ENCODE peak calls at places on chromosomes 12 and 14, in ten cellular contexts. C is right cardiac atrium; D is colonic mucosa; R is sigmoid colon; N is uterus; H is body of pancreas; U is CD4-positive, alpha-beta memory T cell; P is thoracic aorta; O is A549; G is pancreas. L is an unnamed sample. For H3K9me3, the result is how much of the 10 kb centered on the place peaks cover.

GRCh38 chr12:93960521-93960920 is 187.9 kb upstream of the PLXNC1 start:
- DNase-seq in C (no peak), D (no peak), R (no peak), N (no peak), H (no peak), U (no peak), P (no peak), O (no peak), G (no peak), L (no peak)

GRCh38 chr12:45268672-45269406 is 52.9 kb downstream of the ANO6 start:
- DNase-seq in C (peak), D (peak), R (peak), N (peak), H (peak), U (no peak), P (peak), O (peak), G (peak), L (peak)

GRCh38 chr12:112167728-112168525 is 42.6 kb downstream of the TRAFD1 start:
- DNase-seq in C (no peak), D (no peak), R (peak), N (no peak), H (no peak), U (no peak), P (no peak), O (no peak), G (peak), L (no peak)

GRCh38 chr12:127231366-127231765 is 1035.6 kb upstream of the TMEM132C start:
- DNase-seq in C (no peak), D (no peak), R (no peak), N (no peak), H (no peak), U (no peak), P (no peak), O (no peak), G (no peak), L (no peak)

GRCh38 chr12:639566-639965 is 23.7 kb downstream of the NINJ2 start:
- DNase-seq in C (no peak), D (no peak), R (no peak), N (no peak), H (no peak), U (no peak), P (no peak), O (no peak), G (no peak), L (no peak)

GRCh38 chr12:88418856-88419497 is 161.3 kb downstream of the KITLG start:
- DNase-seq in C (no peak), D (no peak), R (no peak), N (no peak), H (no peak), U (no peak), P (no peak), O (no peak), G (no peak), L (no peak)

GRCh38 chr14:80213602-80214001 is 2.3 kb upstream of the DIO2 start:
- DNase-seq in C (no peak), D (peak), R (no peak), N (no peak), H (peak), U (no peak), P (no peak), O (peak), G (no peak), L (no peak)

GRCh38 chr12:116979109-116979508 is 68.4 kb downstream of the FBXW8 start:
- DNase-seq in C (no peak), D (no peak), R (no peak), N (no peak), H (no peak), U (no peak), P (no peak), O (no peak), G (no peak), L (no peak)

DNA sequence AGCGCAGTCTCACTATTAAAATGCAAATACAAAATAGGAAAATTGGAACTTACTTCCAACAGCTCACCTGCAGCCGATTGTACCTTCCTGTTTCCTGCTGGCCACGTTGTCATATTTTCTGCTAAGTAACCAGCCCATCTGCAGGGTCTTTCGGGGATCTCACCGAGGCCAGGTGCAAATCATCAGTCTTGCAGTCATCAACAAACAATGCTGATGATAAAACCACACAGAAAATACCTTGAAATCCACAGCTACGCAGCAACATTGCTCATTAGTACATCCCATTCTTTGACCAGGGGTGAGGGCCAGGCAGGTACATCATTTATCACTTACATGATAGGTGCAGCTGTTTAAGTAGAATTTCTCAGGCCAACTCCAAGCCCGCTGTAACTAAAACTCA is 406.9 kb downstream of the TMEM121 start:
- DNase-seq in C (no peak), D (no peak), R (no peak), N (no peak), H (no peak), U (no peak), P (no peak), O (no peak), G (no peak), L (no peak)
- H3K9me3 ChIP-seq in C (under half), D (under half), R (under half), N (under half), H (under half), U (under half), P (under half), O (under half), G (under half), L (under half)

DNA sequence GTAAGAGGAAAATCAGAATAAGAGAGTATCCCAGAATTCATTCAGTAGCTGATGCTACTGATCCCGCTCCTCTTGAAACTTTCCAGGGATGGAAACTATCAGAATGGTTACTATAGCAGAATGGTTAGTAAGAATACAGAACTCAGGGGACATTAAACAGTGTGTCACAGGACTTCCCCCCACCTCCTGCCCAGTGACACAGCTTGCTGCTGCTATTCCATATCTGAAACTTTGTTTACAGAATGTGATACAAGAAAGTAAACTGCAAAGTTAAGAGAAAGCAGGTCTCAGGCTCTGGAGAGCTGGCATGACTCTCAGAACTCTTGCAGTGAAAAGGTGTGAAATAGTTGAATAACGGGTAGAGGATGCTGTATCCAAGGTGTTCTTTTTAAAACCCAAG is 3.4 kb downstream of the SPX start:
- DNase-seq in C (no peak), D (no peak), R (no peak), N (no peak), H (peak), U (no peak), P (no peak), O (no peak), G (no peak), L (no peak)
- H3K27ac ChIP-seq in C (peak), D (no peak), R (peak), N (no peak), H (peak), U (no peak), P (no peak), O (no peak), G (peak), L (no peak)

GRCh38 chr12:34352098-34352497 is 329.8 kb downstream of the ALG10 start:
- DNase-seq in C (no peak), D (no peak), R (no peak), N (no peak), H (no peak), U (no peak), P (no peak), O (no peak), G (no peak), L (no peak)
- H3K9me3 ChIP-seq in C (under half), D (under half), R (under half), N (under half), H (under half), U (under half), P (under half), O (under half), G (under half), L (under half)

DNA sequence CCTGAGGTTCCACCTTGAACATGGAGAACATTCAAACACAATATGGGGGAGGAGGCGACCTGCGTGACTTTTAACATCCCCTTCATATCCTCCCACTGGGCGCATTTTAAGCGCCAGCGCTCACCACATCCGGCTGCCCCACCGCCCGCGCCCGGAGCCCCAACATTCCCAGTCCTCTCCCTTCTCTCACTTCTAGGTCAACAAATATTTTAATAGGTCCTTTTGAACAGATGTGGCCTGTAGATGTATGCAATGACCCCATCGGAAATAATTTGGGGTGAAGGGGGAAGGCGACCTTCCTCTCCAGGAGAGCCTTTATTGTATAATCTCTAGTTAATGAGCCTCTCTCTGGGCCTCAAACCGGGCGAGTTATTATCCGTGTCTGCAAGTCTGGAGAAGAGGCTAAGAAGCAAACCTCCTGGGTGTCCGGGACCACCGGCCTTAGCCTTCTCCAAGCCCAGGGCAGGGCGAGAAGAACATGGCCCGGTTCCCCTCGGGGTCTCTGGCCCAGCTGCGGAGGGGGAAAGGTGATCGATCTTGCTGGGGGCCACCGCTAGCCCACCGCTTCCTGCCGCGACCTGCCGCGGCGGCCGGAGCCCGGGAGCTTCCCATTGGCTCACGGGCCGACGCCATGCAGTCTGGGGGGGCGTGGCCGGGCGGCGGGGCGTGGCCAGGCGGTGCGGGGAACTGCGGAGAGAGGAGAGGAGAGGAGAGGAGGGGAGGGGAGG is 83.2 kb upstream of the HMGA2 start:
- DNase-seq in C (peak), D (peak), R (peak), N (peak), H (peak), U (peak), P (no peak), O (peak), G (peak), L (no peak)
- H3K27ac ChIP-seq in C (no peak), D (no peak), R (no peak), N (no peak), H (no peak), U (no peak), P (no peak), O (peak), G (no peak), L (no peak)

DNA sequence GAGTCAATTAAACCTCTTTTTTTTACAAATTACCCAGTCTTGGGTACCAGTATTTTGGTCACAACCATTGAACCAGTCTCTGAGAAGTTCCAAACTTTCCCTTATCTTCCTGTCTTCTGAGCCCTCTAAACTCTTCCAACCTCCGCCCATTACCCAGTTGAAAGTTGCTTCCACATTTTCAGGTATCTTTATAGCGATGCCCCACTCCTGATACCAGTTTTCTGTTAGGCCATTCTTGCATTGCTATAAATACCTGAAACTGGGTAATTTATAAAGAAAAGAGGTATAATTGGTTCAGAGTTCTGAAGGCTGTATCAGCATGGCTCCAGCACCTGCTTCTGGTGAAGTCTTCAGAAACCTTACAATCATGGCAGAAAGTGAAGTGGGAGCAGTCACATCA is 31.7 kb downstream of the TTC5 start:
- DNase-seq in C (no peak), D (no peak), R (no peak), N (no peak), H (no peak), U (no peak), P (no peak), O (no peak), G (no peak), L (no peak)
- H3K9me3 ChIP-seq in C (under half), D (under half), R (under half), N (under half), H (under half), U (under half), P (under half), O (under half), G (under half), L (under half)

DNA sequence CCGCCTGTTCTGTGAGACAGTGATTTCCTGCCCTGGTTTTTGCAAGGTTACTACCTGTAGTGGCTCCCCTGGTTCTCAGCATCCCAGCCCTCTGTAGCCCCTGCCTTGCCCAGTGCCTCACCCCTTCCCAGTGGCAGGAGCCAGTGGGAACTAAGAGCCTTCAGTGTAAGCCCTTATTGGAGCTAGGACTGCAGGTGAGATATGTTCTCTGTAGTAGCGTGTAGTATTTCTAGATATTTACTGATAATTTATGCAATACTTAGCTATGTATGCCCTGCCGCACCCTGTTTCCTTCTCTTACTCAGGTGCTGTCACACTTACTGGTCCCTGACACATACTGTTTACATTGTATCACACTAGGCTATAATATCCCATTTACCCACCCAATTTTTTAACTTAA is 3.6 kb downstream of the BMAL2 start:
- DNase-seq in C (no peak), D (no peak), R (no peak), N (no peak), H (no peak), U (no peak), P (no peak), O (no peak), G (no peak), L (no peak)
- H3K27ac ChIP-seq in C (no peak), D (no peak), R (no peak), N (no peak), H (no peak), U (no peak), P (no peak), O (no peak), G (no peak), L (no peak)

GRCh38 chr14:97624985-97625384 is 827.8 kb downstream of the VRK1 start:
- DNase-seq in C (no peak), D (no peak), R (no peak), N (no peak), H (no peak), U (no peak), P (no peak), O (no peak), G (no peak), L (no peak)
- H3K9me3 ChIP-seq in C (under half), D (under half), R (under half), N (under half), H (under half), U (under half), P (under half), O (under half), G (under half), L (under half)

GRCh38 chr12:52244615-52244994 is 11.6 kb downstream of the KRT7 start:
- DNase-seq in C (no peak), D (no peak), R (peak), N (no peak), H (peak), U (no peak), P (no peak), O (peak), G (no peak), L (no peak)

GRCh38 chr12:52242442-52243263 is 9.6 kb downstream of the KRT7 start:
- DNase-seq in C (no peak), D (no peak), R (peak), N (no peak), H (no peak), U (no peak), P (no peak), O (peak), G (peak), L (no peak)

GRCh38 chr12:52241205-52241842 is 8.3 kb downstream of the KRT7 start:
- DNase-seq in C (no peak), D (no peak), R (peak), N (no peak), H (no peak), U (no peak), P (no peak), O (peak), G (peak), L (no peak)

GRCh38 chr12:52243774-52244614 is 11.0 kb downstream of the KRT7 start:
- DNase-seq in C (peak), D (peak), R (peak), N (peak), H (peak), U (peak), P (peak), O (peak), G (peak), L (peak)

DNA sequence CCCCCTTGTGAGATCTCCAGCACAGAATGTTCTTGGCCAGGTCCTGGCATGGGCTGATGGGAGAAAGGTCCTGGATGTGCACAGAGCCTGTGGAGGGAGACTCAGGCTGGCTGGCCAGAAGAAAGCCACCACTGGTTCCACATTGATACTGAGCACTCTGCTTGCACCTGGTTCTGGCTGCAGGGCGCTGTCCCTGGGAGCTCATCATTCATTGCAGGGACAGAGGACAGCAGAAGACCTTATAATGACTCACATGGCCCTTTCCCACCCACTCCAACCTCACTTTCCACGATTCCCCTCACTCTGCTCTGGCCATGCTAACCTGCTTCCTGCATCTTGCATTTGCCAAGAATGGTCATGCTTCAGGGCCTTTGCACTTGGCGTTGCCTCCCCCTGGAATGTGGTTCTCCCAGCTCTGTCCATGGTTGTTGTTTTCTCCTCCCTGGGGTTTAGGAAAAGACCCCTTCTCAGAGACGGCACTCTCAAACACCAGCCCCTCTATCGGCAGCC is 10.3 kb downstream of the KRT7 start:
- DNase-seq in C (no peak), D (no peak), R (peak), N (no peak), H (peak), U (no peak), P (no peak), O (peak), G (peak), L (no peak)
- H3K27ac ChIP-seq in C (no peak), D (no peak), R (peak), N (peak), H (peak), U (peak), P (peak), O (peak), G (peak), L (no peak)

GRCh38 chr12:70663838-70664237 is 26.6 kb upstream of the PTPRB start:
- DNase-seq in C (no peak), D (no peak), R (no peak), N (no peak), H (no peak), U (no peak), P (no peak), O (no peak), G (no peak), L (no peak)

GRCh38 chr12:70670948-70671347 is 33.7 kb upstream of the PTPRB start:
- DNase-seq in C (no peak), D (no peak), R (no peak), N (no peak), H (no peak), U (no peak), P (no peak), O (no peak), G (no peak), L (no peak)

GRCh38 chr12:70666364-70666763 is 29.1 kb upstream of the PTPRB start:
- DNase-seq in C (no peak), D (no peak), R (no peak), N (no peak), H (no peak), U (no peak), P (no peak), O (no peak), G (no peak), L (no peak)

GRCh38 chr12:70664463-70664862 is 27.2 kb upstream of the PTPRB start:
- DNase-seq in C (no peak), D (no peak), R (no peak), N (no peak), H (no peak), U (no peak), P (no peak), O (no peak), G (no peak), L (no peak)

DNA sequence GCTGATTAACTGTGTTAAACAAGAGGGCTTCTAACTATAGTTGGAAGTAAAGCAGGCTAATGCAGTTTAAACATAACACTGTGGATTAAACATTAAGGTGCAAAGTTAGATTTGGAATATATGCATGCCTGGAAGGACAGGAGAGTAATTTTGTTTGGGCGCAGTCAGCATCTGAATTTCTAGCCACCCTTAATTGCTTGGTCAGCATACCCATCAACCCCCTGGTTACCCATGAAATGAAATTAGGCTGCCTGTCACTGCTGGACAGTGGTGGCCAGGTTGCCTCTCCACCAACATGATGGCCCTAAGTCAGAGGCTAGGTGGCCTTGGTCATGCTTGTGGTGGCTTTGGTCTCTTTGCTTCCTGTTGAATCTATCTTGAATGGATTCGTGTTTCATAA is 30.0 kb upstream of the PTPRB start:
- DNase-seq in C (no peak), D (no peak), R (no peak), N (no peak), H (no peak), U (no peak), P (no peak), O (no peak), G (no peak), L (no peak)
- H3K9me3 ChIP-seq in C (under half), D (under half), R (under half), N (under half), H (under half), U (under half), P (under half), O (under half), G (under half), L (under half)

GRCh38 chr12:11543513-11544168 is 105.8 kb upstream of the ETV6 start:
- DNase-seq in C (no peak), D (no peak), R (no peak), N (no peak), H (no peak), U (no peak), P (no peak), O (no peak), G (no peak), L (no peak)
- H3K27ac ChIP-seq in C (no peak), D (no peak), R (no peak), N (no peak), H (no peak), U (no peak), P (no peak), O (no peak), G (no peak), L (no peak)

L was measured in right atrium auricular region.